ENCODE peak calls at places on chromosome 7, in five cellular contexts. I is H1, H is HepG2, M is K562, K is GM12878. X is an unnamed sample.

GRCh38 chr7:134085315-134085714 is 41.8 kb upstream of the LRGUK start:
- DNase-seq in I (no peak), H (no peak), M (no peak), K (no peak), X (no peak)

GRCh38 chr7:151626422-151627115 is 106.9 kb upstream of the RHEB start:
- DNase-seq in I (peak; percentile 48), H (peak; percentile 45), M (peak; percentile 27), K (no peak), X (peak; percentile 77)

GRCh38 chr7:4169505-4169904 is 512.6 kb upstream of the FOXK1 start:
- DNase-seq in I (no peak), H (no peak), M (no peak), K (no peak), X (no peak)

GRCh38 chr7:585229-585711 is 65.6 kb upstream of the PDGFA start:
- DNase-seq in I (no peak), H (no peak), M (peak; percentile 86), K (peak; percentile 43), X (no peak)

GRCh38 chr7:131544449-131545425 is 11.7 kb downstream of the PODXL start:
- DNase-seq in I (no peak), H (peak; percentile 73), M (peak; percentile 65), K (no peak), X (peak; percentile 62)

GRCh38 chr7:149880871-149881301 is 7.1 kb downstream of the ATP6V0E2 start:
- DNase-seq in I (no peak), H (no peak), M (no peak), K (no peak), X (no peak)

GRCh38 chr7:22561356-22561755 is 61.4 kb upstream of the STEAP1B start:
- DNase-seq in I (peak; percentile 66), H (peak; percentile 72), M (peak; percentile 12), K (no peak), X (peak; percentile 95)

GRCh38 chr7:85185355-85186082 is 1.3 kb downstream of the SEMA3D start:
- DNase-seq in I (peak; percentile 71), H (no peak), M (no peak), K (no peak), X (peak; percentile 80)

GRCh38 chr7:75772081-75773077 is at the start of gene CCL26:
- DNase-seq in I (no peak), H (peak; percentile 71), M (peak; percentile 85), K (no peak), X (no peak)

GRCh38 chr7:46658281-46658680 is 737.2 kb upstream of the IGFBP3 start:
- DNase-seq in I (no peak), H (no peak), M (no peak), K (no peak), X (no peak)

GRCh38 chr7:43646603-43647313 is 63.9 kb downstream of the STK17A start:
- DNase-seq in I (no peak), H (no peak), M (no peak), K (no peak), X (peak; percentile 27)

GRCh38 chr7:111796671-111797070 is 234.4 kb upstream of the IMMP2L start:
- DNase-seq in I (peak; percentile 55), H (no peak), M (peak; percentile 24), K (no peak), X (peak; percentile 28)

GRCh38 chr7:46630031-46630430 is 709.0 kb upstream of the IGFBP3 start:
- DNase-seq in I (no peak), H (no peak), M (no peak), K (no peak), X (no peak)

GRCh38 chr7:157458254-157458633 is 121.4 kb downstream of the DNAJB6 start:
- DNase-seq in I (no peak), H (no peak), M (no peak), K (no peak), X (no peak)

GRCh38 chr7:80593869-80594587 is 44.4 kb upstream of the CD36 start:
- DNase-seq in I (no peak), H (no peak), M (no peak), K (no peak), X (no peak)

GRCh38 chr7:131654668-131655326 is 98.4 kb upstream of the PODXL start:
- DNase-seq in I (peak; percentile 100), H (peak; percentile 45), M (peak; percentile 85), K (peak; percentile 4), X (peak; percentile 94)

GRCh38 chr7:12089951-12090756 is 120.9 kb upstream of the TMEM106B start:
- DNase-seq in I (no peak), H (no peak), M (no peak), K (no peak), X (no peak)

GRCh38 chr7:121985476-121985875 is 112.5 kb downstream of the PTPRZ1 start:
- DNase-seq in I (no peak), H (no peak), M (peak; percentile 2), K (no peak), X (peak; percentile 36)

GRCh38 chr7:119377-120163 is 72.8 kb upstream of the FAM20C start:
- DNase-seq in I (no peak), H (no peak), M (no peak), K (no peak), X (no peak)

GRCh38 chr7:771241-772004 is 44.3 kb upstream of the PRKAR1B start:
- DNase-seq in I (no peak), H (no peak), M (no peak), K (no peak), X (no peak)

GRCh38 chr7:151782598-151783448 is 94.1 kb downstream of the PRKAG2 start:
- DNase-seq in I (peak; percentile 92), H (peak; percentile 43), M (peak; percentile 81), K (no peak), X (peak; percentile 92)

GRCh38 chr7:38224392-38224791 is 46.3 kb downstream of the STARD3NL start:
- DNase-seq in I (no peak), H (no peak), M (no peak), K (no peak), X (no peak)

GRCh38 chr7:30931927-30932540 is 20.4 kb downstream of the AQP1 start:
- DNase-seq in I (peak; percentile 1), H (no peak), M (no peak), K (no peak), X (no peak)

GRCh38 chr7:24885305-24885704 is 94.7 kb downstream of the OSBPL3 start:
- DNase-seq in I (no peak), H (no peak), M (no peak), K (no peak), X (no peak)

GRCh38 chr7:152986369-152986768 is 226.8 kb downstream of the ACTR3B start:
- DNase-seq in I (no peak), H (no peak), M (no peak), K (no peak), X (peak; percentile 34)

GRCh38 chr7:151690597-151690996 is 170.9 kb upstream of the RHEB start:
- DNase-seq in I (no peak), H (no peak), M (no peak), K (no peak), X (no peak)

GRCh38 chr7:107712025-107712424 is 31.9 kb upstream of the CBLL1 start:
- DNase-seq in I (no peak), H (no peak), M (no peak), K (no peak), X (no peak)

GRCh38 chr7:100773491-100773890 is 40.1 kb downstream of the ZAN start:
- DNase-seq in I (no peak), H (no peak), M (no peak), K (no peak), X (no peak)

GRCh38 chr7:20307119-20307518 is 23.6 kb upstream of the ITGB8 start:
- DNase-seq in I (no peak), H (no peak), M (peak; percentile 49), K (peak; percentile 73), X (peak; percentile 80)

DNA sequence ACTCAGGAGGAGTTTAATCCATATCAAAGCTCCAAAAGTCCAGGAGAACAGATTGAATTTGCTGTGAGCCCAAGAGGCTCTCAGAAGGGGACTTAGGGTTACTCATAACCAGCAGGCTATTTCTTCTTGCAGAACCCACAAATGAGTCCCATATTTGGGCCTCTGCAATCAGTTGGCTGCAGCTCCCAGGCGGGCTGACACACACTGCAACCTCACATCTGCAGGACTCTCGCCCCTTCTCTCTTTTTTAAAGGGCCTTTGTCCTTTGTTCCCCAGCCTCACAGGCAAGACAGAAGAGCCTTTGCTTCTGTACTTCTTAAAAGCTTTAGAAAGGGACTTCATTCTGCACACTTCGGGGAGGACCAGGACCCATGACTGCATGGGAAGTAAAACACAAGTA is 26.7 kb downstream of the CREB3L2 start:
- DNase-seq in I (no peak), H (no peak), M (peak; percentile 61), K (no peak), X (no peak)
- H3K4me1 ChIP-seq in I (no peaks in the 10 kb centered on the region), H (peaks cover 100% of the 10 kb centered on the region), M (peaks cover 36% of the 10 kb centered on the region), K (peaks cover 38% of the 10 kb centered on the region), X (peaks cover 11% of the 10 kb centered on the region)

DNA sequence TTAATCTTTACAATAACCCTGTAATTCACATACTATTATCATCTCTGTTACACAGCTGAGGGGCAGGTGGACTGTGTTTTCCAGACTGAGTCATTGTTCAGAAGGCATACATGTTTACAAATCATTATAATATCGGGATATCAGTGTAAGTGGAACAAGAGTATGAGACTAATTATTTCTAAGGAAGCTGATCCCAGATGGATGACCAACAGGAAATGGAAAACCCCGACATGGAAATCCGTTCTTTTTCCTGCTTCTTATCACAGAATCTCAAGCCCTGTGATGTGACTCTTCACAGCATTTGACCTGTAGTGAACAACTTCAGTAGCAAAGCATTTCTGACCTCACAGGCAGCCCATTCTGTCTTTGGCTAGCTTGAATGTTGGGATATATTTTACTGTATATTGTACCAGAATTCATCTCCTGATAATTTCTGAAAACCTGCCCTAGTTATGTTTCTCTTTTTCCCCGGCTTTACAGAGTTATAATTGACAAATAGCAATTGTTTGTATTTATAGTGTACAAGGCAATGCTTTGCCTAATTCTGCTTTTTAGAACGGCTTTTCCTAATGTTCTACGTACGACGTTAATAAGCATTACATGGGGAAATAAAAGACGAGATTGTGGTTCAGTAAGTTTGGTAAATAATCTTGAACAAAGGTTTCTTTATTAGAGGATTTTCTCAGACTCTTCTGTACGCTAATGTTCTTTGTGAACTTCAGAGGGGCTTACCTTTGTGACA is 78.6 kb upstream of the SYPL1 start:
- DNase-seq in I (no peak), H (no peak), M (no peak), K (no peak), X (no peak)
- TF ChIP-seq CREB1 in I (no peak), H (no peak), M (no peak), K (no peak), X (no peak)

GRCh38 chr7:128781126-128781525 is 5.5 kb upstream of the OPN1SW start:
- DNase-seq in I (no peak), H (no peak), M (no peak), K (no peak), X (no peak)
- TF ChIP-seq POLR2AphosphoS5 in I (no peak), H (no peak), M (no peak), K (no peak), X (no peak)

GRCh38 chr7:57867884-57868701 is 418.1 kb downstream of the ZNF716 start:
- DNase-seq in I (no peak), H (no peak), M (no peak), K (no peak), X (no peak)
- H3K4me1 ChIP-seq in I (no peaks in the 10 kb centered on the region), H (no peaks in the 10 kb centered on the region), M (no peaks in the 10 kb centered on the region), K (no peaks in the 10 kb centered on the region), X (no peaks in the 10 kb centered on the region)

DNA sequence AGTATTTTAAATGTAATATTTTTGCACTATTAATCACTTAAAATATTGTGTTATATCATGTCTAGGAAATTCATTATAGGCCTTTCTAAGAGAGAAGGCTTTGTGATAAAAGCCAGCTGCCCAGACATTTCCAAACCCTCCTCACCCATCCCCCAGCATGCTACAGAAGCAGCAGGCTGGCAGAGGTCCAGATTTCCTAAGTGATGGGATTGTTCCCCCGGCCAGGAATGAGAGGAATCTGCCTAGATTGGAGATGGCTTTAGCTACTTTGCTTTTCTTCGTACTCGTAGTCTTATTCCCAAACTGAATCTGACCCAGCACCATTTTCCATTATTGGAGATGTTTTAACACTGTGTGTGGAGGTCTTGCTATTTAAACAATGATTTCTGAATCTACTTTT is 29.4 kb downstream of the CDK14 start:
- DNase-seq in I (no peak), H (no peak), M (no peak), K (no peak), X (peak; percentile 80)
- TF ChIP-seq CREB1 in I (no peak), H (no peak), M (no peak), K (no peak), X (no peak)